ENCODE peak calls at places on chromosomes 4 and X, in six cellular contexts. One of them, this sample, is unnamed.

GRCh38 chr4:185341377-185341776 is 54.3 kb downstream of the LRP2BP start:
- DNase-seq in transverse colon: no peak
- DNase-seq in suprapubic skin: no peak
- DNase-seq in HCT116: no peak
- DNase-seq in stomach: no peak
- DNase-seq in K562: no peak
- DNase-seq in this sample: no peak

GRCh38 chrX:29397506-29397905 is 810.3 kb downstream of the IL1RAPL1 start:
- DNase-seq in transverse colon: no peak
- DNase-seq in suprapubic skin: no peak
- DNase-seq in HCT116: no peak
- DNase-seq in stomach: no peak
- DNase-seq in K562: no peak
- DNase-seq in this sample: no peak

GRCh38 chrX:9340619-9341304 is 124.1 kb upstream of the TBL1X start:
- DNase-seq in transverse colon: peak; percentile 26
- DNase-seq in suprapubic skin: peak; percentile 69
- DNase-seq in HCT116: no peak
- DNase-seq in stomach: peak; percentile 27
- DNase-seq in K562: no peak
- DNase-seq in this sample: no peak

GRCh38 chr4:86250006-86250405 is 109.8 kb downstream of the MAPK10 start:
- DNase-seq in transverse colon: no peak
- DNase-seq in suprapubic skin: no peak
- DNase-seq in HCT116: no peak
- DNase-seq in stomach: no peak
- DNase-seq in K562: no peak
- DNase-seq in this sample: no peak

GRCh38 chr4:109658871-109659410 is 44.3 kb downstream of the CASP6 start:
- DNase-seq in transverse colon: no peak
- DNase-seq in suprapubic skin: no peak
- DNase-seq in HCT116: no peak
- DNase-seq in stomach: no peak
- DNase-seq in K562: no peak
- DNase-seq in this sample: no peak

GRCh38 chr4:94515365-94515764 is 63.6 kb downstream of the PDLIM5 start:
- DNase-seq in transverse colon: no peak
- DNase-seq in suprapubic skin: no peak
- DNase-seq in HCT116: no peak
- DNase-seq in stomach: no peak
- DNase-seq in K562: no peak
- DNase-seq in this sample: no peak

GRCh38 chrX:137432609-137433008 is 133.3 kb upstream of the ZIC3 start:
- DNase-seq in transverse colon: no peak
- DNase-seq in suprapubic skin: no peak
- DNase-seq in HCT116: no peak
- DNase-seq in stomach: no peak
- DNase-seq in K562: peak; percentile 24
- DNase-seq in this sample: no peak

GRCh38 chr4:112172180-112172579 is 26.9 kb downstream of the FAM241A start:
- DNase-seq in transverse colon: no peak
- DNase-seq in suprapubic skin: no peak
- DNase-seq in HCT116: no peak
- DNase-seq in stomach: no peak
- DNase-seq in K562: no peak
- DNase-seq in this sample: no peak

GRCh38 chr4:128596115-128596514 is 213.4 kb upstream of the JADE1 start:
- DNase-seq in transverse colon: no peak
- DNase-seq in suprapubic skin: no peak
- DNase-seq in HCT116: no peak
- DNase-seq in stomach: peak; percentile 75
- DNase-seq in K562: no peak
- DNase-seq in this sample: no peak

GRCh38 chrX:23884427-23885024 is 23.2 kb downstream of the APOO start:
- DNase-seq in transverse colon: no peak
- DNase-seq in suprapubic skin: no peak
- DNase-seq in HCT116: no peak
- DNase-seq in stomach: no peak
- DNase-seq in K562: peak; percentile 84
- DNase-seq in this sample: no peak

GRCh38 chrX:2627272-2627867 is 63.7 kb upstream of the CD99 start:
- DNase-seq in transverse colon: peak; percentile 22
- DNase-seq in suprapubic skin: no peak
- DNase-seq in HCT116: peak; percentile 44
- DNase-seq in stomach: peak; percentile 36
- DNase-seq in K562: peak; percentile 63
- DNase-seq in this sample: peak; percentile 82

GRCh38 chr4:41140410-41140809 is 73.9 kb downstream of the APBB2 start:
- DNase-seq in transverse colon: no peak
- DNase-seq in suprapubic skin: no peak
- DNase-seq in HCT116: no peak
- DNase-seq in stomach: no peak
- DNase-seq in K562: no peak
- DNase-seq in this sample: no peak

GRCh38 chr4:8817081-8817812 is 54.4 kb downstream of the HMX1 start:
- DNase-seq in transverse colon: no peak
- DNase-seq in suprapubic skin: peak; percentile 42
- DNase-seq in HCT116: no peak
- DNase-seq in stomach: peak; percentile 13
- DNase-seq in K562: no peak
- DNase-seq in this sample: no peak

GRCh38 chr4:62797221-62797620 is 1597.1 kb downstream of the ADGRL3 start:
- DNase-seq in transverse colon: no peak
- DNase-seq in suprapubic skin: no peak
- DNase-seq in HCT116: no peak
- DNase-seq in stomach: no peak
- DNase-seq in K562: no peak
- DNase-seq in this sample: no peak

GRCh38 chr4:184019667-184020665 is 114.9 kb downstream of the STOX2 start:
- DNase-seq in transverse colon: no peak
- DNase-seq in suprapubic skin: no peak
- DNase-seq in HCT116: no peak
- DNase-seq in stomach: no peak
- DNase-seq in K562: no peak
- DNase-seq in this sample: no peak

GRCh38 chr4:123339507-123340380 is 56.9 kb upstream of the SPRY1 start:
- DNase-seq in transverse colon: no peak
- DNase-seq in suprapubic skin: no peak
- DNase-seq in HCT116: no peak
- DNase-seq in stomach: no peak
- DNase-seq in K562: no peak
- DNase-seq in this sample: no peak

GRCh38 chrX:35006361-35006760 is 63.8 kb downstream of the FAM47B start:
- DNase-seq in transverse colon: no peak
- DNase-seq in suprapubic skin: no peak
- DNase-seq in HCT116: no peak
- DNase-seq in stomach: no peak
- DNase-seq in K562: no peak
- DNase-seq in this sample: no peak

GRCh38 chrX:8988456-8988855 is 45.5 kb downstream of the FAM9B start:
- DNase-seq in transverse colon: no peak
- DNase-seq in suprapubic skin: peak; percentile 64
- DNase-seq in HCT116: no peak
- DNase-seq in stomach: no peak
- DNase-seq in K562: no peak
- DNase-seq in this sample: no peak

GRCh38 chr4:103199009-103199408 is 866 bp upstream of the CENPE start:
- DNase-seq in transverse colon: no peak
- DNase-seq in suprapubic skin: no peak
- DNase-seq in HCT116: no peak
- DNase-seq in stomach: no peak
- DNase-seq in K562: no peak
- DNase-seq in this sample: no peak

GRCh38 chr4:87270144-87270543 is 49.7 kb upstream of the KLHL8 start:
- DNase-seq in transverse colon: no peak
- DNase-seq in suprapubic skin: no peak
- DNase-seq in HCT116: peak; percentile 39
- DNase-seq in stomach: no peak
- DNase-seq in K562: peak; percentile 53
- DNase-seq in this sample: no peak

GRCh38 chr4:128917781-128918180 is 108.3 kb downstream of the JADE1 start:
- DNase-seq in transverse colon: no peak
- DNase-seq in suprapubic skin: no peak
- DNase-seq in HCT116: no peak
- DNase-seq in stomach: no peak
- DNase-seq in K562: no peak
- DNase-seq in this sample: no peak

GRCh38 chr4:42568610-42569207 is 88.2 kb downstream of the ATP8A1 start:
- DNase-seq in transverse colon: peak; percentile 72
- DNase-seq in suprapubic skin: no peak
- DNase-seq in HCT116: peak; percentile 59
- DNase-seq in stomach: peak; percentile 69
- DNase-seq in K562: peak; percentile 73
- DNase-seq in this sample: no peak

GRCh38 chr4:171279131-171279530 is 534.1 kb upstream of the GALNTL6 start:
- DNase-seq in transverse colon: no peak
- DNase-seq in suprapubic skin: no peak
- DNase-seq in HCT116: no peak
- DNase-seq in stomach: no peak
- DNase-seq in K562: no peak
- DNase-seq in this sample: no peak

GRCh38 chrX:32871636-32872035 is 339.7 kb downstream of the DMD start:
- DNase-seq in transverse colon: no peak
- DNase-seq in suprapubic skin: no peak
- DNase-seq in HCT116: no peak
- DNase-seq in stomach: no peak
- DNase-seq in K562: no peak
- DNase-seq in this sample: no peak

GRCh38 chr4:42865572-42866189 is 26.8 kb upstream of the GRXCR1 start:
- DNase-seq in transverse colon: peak; percentile 44
- DNase-seq in suprapubic skin: no peak
- DNase-seq in HCT116: peak; percentile 29
- DNase-seq in stomach: peak; percentile 54
- DNase-seq in K562: peak; percentile 58
- DNase-seq in this sample: no peak

GRCh38 chrX:31435592-31435991 is 363.8 kb upstream of the FTHL17 start:
- DNase-seq in transverse colon: peak; percentile 70
- DNase-seq in suprapubic skin: no peak
- DNase-seq in HCT116: no peak
- DNase-seq in stomach: no peak
- DNase-seq in K562: no peak
- DNase-seq in this sample: no peak

GRCh38 chr4:18695733-18696527 is 674.4 kb upstream of the LCORL start:
- DNase-seq in transverse colon: no peak
- DNase-seq in suprapubic skin: no peak
- DNase-seq in HCT116: no peak
- DNase-seq in stomach: no peak
- DNase-seq in K562: peak; percentile 1
- DNase-seq in this sample: no peak
- TF ChIP-seq CTCF in transverse colon: no peak
- TF ChIP-seq CTCF in suprapubic skin: no peak
- TF ChIP-seq CTCF in HCT116: no peak
- TF ChIP-seq CTCF in stomach: no peak
- TF ChIP-seq CTCF in K562: no peak
- TF ChIP-seq CTCF in this sample: no peak

DNA sequence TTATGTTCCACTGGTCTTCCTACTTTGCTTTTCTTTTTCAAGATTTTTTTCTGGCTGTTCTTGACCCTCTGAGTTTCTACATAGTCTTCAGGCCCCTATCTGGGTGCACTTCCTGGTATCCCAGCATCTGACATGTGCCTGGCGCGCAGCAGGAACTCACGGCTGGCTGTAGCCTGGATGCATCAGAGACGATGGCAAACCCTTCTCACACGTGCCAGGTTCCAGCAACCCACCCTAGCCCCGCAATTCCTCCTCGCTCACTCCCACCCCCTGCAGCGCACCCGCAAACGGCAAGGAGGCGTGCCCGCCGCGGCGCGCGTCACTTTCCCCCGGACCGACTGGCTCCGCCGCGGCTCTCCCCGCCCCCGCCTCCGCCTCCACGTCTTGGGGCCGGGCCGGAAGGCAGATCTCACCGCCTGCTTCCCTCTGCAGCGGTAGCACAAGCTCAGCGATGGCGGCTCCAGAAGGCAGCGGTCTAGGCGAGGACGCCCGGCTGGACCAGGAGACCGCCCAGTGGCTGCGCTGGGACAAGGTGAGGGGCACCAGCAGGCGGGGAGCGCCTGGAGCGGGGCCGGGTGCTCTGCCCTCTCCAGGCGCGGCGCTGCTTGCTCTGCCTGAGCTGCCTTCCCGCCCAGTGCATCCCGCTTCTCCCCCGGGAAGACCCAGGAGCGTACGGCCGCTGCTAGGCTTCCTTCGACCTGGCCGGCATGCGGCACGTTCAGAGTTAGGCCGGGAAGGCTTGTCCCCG is at the start of gene PGM2:
- DNase-seq in transverse colon: peak; percentile 92
- DNase-seq in suprapubic skin: peak; percentile 87
- DNase-seq in HCT116: peak; percentile 67
- DNase-seq in stomach: peak; percentile 89
- DNase-seq in K562: peak; percentile 91
- DNase-seq in this sample: peak; percentile 95
- TF ChIP-seq POLR2A in transverse colon: peak; percentile 91
- TF ChIP-seq POLR2A in suprapubic skin: peak; percentile 44
- TF ChIP-seq POLR2A in HCT116: peak; percentile 80
- TF ChIP-seq POLR2A in stomach: no peak
- TF ChIP-seq POLR2A in K562: peak; percentile 93
- TF ChIP-seq POLR2A in this sample: peak; percentile 19

DNA sequence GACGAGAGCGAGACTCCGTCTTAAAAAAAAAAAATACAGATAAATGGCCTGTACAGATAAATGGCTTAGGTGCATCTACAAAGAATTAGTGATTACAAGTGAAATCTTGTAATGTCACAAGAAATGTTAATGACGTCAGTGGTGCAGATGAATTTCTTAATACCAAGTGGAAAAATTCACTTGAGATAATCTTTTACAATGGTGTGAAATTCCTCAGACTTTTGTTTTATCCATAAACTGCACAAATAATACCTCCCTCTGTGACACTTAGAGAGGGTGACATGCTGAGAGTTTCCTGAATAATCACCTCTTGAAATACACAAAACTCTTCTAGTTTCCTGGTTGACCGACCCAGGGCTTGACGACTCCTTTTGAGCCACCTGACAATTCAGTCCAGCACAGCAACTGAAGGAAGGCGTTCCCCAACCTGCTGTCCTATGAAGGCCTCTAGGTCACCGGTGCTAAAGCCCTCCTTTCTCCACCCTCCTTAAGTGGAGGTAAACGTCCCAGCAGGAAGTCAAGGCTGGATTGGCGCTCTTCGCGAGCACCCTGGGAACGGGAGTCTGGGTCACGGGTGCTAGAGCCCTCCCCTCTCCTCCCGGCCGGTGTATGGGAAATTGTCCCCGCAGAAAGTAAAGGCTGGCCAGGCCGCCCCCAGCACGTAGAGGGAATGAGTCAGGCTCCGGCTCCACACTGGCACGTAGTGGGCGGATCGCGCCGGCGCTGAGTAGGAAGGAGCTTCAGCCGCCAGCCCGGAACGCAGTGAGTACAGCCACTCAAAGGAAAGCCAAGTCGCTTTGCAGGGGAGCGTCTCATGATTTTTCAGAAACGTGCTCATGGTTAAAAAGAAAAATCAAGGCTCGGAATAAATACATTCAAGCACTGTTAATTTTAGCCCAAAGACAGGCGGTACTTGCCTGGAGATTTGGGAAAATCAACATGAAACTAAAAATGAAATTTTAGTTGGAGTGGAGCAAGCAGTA is at the start of gene TMEM144:
- DNase-seq in transverse colon: peak; percentile 92
- DNase-seq in suprapubic skin: peak; percentile 93
- DNase-seq in HCT116: peak; percentile 89
- DNase-seq in stomach: peak; percentile 89
- DNase-seq in K562: peak; percentile 92
- DNase-seq in this sample: peak; percentile 96
- TF ChIP-seq POLR2AphosphoS5 in transverse colon: peak; percentile 87
- TF ChIP-seq POLR2AphosphoS5 in suprapubic skin: no peak
- TF ChIP-seq POLR2AphosphoS5 in HCT116: peak; percentile 91
- TF ChIP-seq POLR2AphosphoS5 in stomach: peak; percentile 87
- TF ChIP-seq POLR2AphosphoS5 in K562: peak; percentile 73
- TF ChIP-seq POLR2AphosphoS5 in this sample: peak; percentile 83

GRCh38 chrX:112841114-112841819 is 636 bp upstream of the AMOT start:
- DNase-seq in transverse colon: peak; percentile 88
- DNase-seq in suprapubic skin: peak; percentile 82
- DNase-seq in HCT116: peak; percentile 68
- DNase-seq in stomach: peak; percentile 83
- DNase-seq in K562: peak; percentile 72
- DNase-seq in this sample: peak; percentile 92
- TF ChIP-seq CTCF in transverse colon: no peak
- TF ChIP-seq CTCF in suprapubic skin: no peak
- TF ChIP-seq CTCF in HCT116: no peak
- TF ChIP-seq CTCF in stomach: no peak
- TF ChIP-seq CTCF in K562: no peak
- TF ChIP-seq CTCF in this sample: no peak

This sample was measured in esophagus muscularis mucosa.